ENCODE peak calls at places on chromosomes 5 and 9, in seven cellular contexts. One of them, this sample, is unnamed.

GRCh38 chr5:143213231-143213850 is 190.1 kb downstream of the NR3C1 start:
- DNase-seq in CD8-positive, alpha-beta T cell: no peak
- DNase-seq in cardiac muscle cell: no peak
- DNase-seq in lung: no peak
- DNase-seq in Peyer's patch: no peak
- DNase-seq in aorta: no peak
- DNase-seq in CD8-positive, alpha-beta memory T cell: no peak
- DNase-seq in this sample: no peak

GRCh38 chr9:6495484-6495883 is 82.5 kb downstream of the UHRF2 start:
- DNase-seq in CD8-positive, alpha-beta T cell: no peak
- DNase-seq in cardiac muscle cell: no peak
- DNase-seq in lung: no peak
- DNase-seq in Peyer's patch: no peak
- DNase-seq in aorta: no peak
- DNase-seq in CD8-positive, alpha-beta memory T cell: no peak
- DNase-seq in this sample: no peak

GRCh38 chr9:107816187-107817021 is 326.8 kb upstream of the KLF4 start:
- DNase-seq in CD8-positive, alpha-beta T cell: no peak
- DNase-seq in cardiac muscle cell: no peak
- DNase-seq in lung: no peak
- DNase-seq in Peyer's patch: no peak
- DNase-seq in aorta: no peak
- DNase-seq in CD8-positive, alpha-beta memory T cell: no peak
- DNase-seq in this sample: no peak

GRCh38 chr5:95181650-95182049 is 103.2 kb downstream of the MCTP1 start:
- DNase-seq in CD8-positive, alpha-beta T cell: no peak
- DNase-seq in cardiac muscle cell: no peak
- DNase-seq in lung: no peak
- DNase-seq in Peyer's patch: no peak
- DNase-seq in aorta: no peak
- DNase-seq in CD8-positive, alpha-beta memory T cell: no peak
- DNase-seq in this sample: no peak

GRCh38 chr9:108119530-108120113 is 630.1 kb upstream of the KLF4 start:
- DNase-seq in CD8-positive, alpha-beta T cell: no peak
- DNase-seq in cardiac muscle cell: no peak
- DNase-seq in lung: no peak
- DNase-seq in Peyer's patch: no peak
- DNase-seq in aorta: no peak
- DNase-seq in CD8-positive, alpha-beta memory T cell: no peak
- DNase-seq in this sample: no peak

GRCh38 chr9:88174324-88174723 is 36.0 kb upstream of the SPATA31C2 start:
- DNase-seq in CD8-positive, alpha-beta T cell: no peak
- DNase-seq in cardiac muscle cell: no peak
- DNase-seq in lung: no peak
- DNase-seq in Peyer's patch: no peak
- DNase-seq in aorta: no peak
- DNase-seq in CD8-positive, alpha-beta memory T cell: no peak
- DNase-seq in this sample: no peak

GRCh38 chr5:153863941-153864340 is 174.8 kb downstream of the FAM114A2 start:
- DNase-seq in CD8-positive, alpha-beta T cell: no peak
- DNase-seq in cardiac muscle cell: no peak
- DNase-seq in lung: no peak
- DNase-seq in Peyer's patch: no peak
- DNase-seq in aorta: no peak
- DNase-seq in CD8-positive, alpha-beta memory T cell: no peak
- DNase-seq in this sample: no peak

GRCh38 chr9:124621371-124622328 is 114.5 kb upstream of the NR5A1 start:
- DNase-seq in CD8-positive, alpha-beta T cell: peak; percentile 9
- DNase-seq in cardiac muscle cell: no peak
- DNase-seq in lung: no peak
- DNase-seq in Peyer's patch: no peak
- DNase-seq in aorta: no peak
- DNase-seq in CD8-positive, alpha-beta memory T cell: peak; percentile 5
- DNase-seq in this sample: no peak

GRCh38 chr5:152932631-152933030 is 527.6 kb upstream of the NMUR2 start:
- DNase-seq in CD8-positive, alpha-beta T cell: no peak
- DNase-seq in cardiac muscle cell: no peak
- DNase-seq in lung: no peak
- DNase-seq in Peyer's patch: no peak
- DNase-seq in aorta: no peak
- DNase-seq in CD8-positive, alpha-beta memory T cell: no peak
- DNase-seq in this sample: no peak

GRCh38 chr5:151872701-151873100 is 52.0 kb downstream of the GLRA1 start:
- DNase-seq in CD8-positive, alpha-beta T cell: no peak
- DNase-seq in cardiac muscle cell: no peak
- DNase-seq in lung: no peak
- DNase-seq in Peyer's patch: no peak
- DNase-seq in aorta: no peak
- DNase-seq in CD8-positive, alpha-beta memory T cell: no peak
- DNase-seq in this sample: no peak

GRCh38 chr9:9790216-9790872 is 822.5 kb downstream of the PTPRD start:
- DNase-seq in CD8-positive, alpha-beta T cell: no peak
- DNase-seq in cardiac muscle cell: peak; percentile 64
- DNase-seq in lung: no peak
- DNase-seq in Peyer's patch: no peak
- DNase-seq in aorta: no peak
- DNase-seq in CD8-positive, alpha-beta memory T cell: no peak
- DNase-seq in this sample: no peak

GRCh38 chr9:132806723-132807421 is 71.2 kb downstream of the AK8 start:
- DNase-seq in CD8-positive, alpha-beta T cell: no peak
- DNase-seq in cardiac muscle cell: peak; percentile 42
- DNase-seq in lung: no peak
- DNase-seq in Peyer's patch: no peak
- DNase-seq in aorta: peak; percentile 32
- DNase-seq in CD8-positive, alpha-beta memory T cell: no peak
- DNase-seq in this sample: no peak

GRCh38 chr9:132160802-132161742 is 786 bp upstream of the NTNG2 start:
- DNase-seq in CD8-positive, alpha-beta T cell: peak; percentile 43
- DNase-seq in cardiac muscle cell: no peak
- DNase-seq in lung: no peak
- DNase-seq in Peyer's patch: peak; percentile 51
- DNase-seq in aorta: no peak
- DNase-seq in CD8-positive, alpha-beta memory T cell: peak; percentile 43
- DNase-seq in this sample: peak; percentile 60

GRCh38 chr5:106331415-106331814 is 1339.3 kb downstream of the EFNA5 start:
- DNase-seq in CD8-positive, alpha-beta T cell: no peak
- DNase-seq in cardiac muscle cell: no peak
- DNase-seq in lung: no peak
- DNase-seq in Peyer's patch: no peak
- DNase-seq in aorta: no peak
- DNase-seq in CD8-positive, alpha-beta memory T cell: no peak
- DNase-seq in this sample: no peak

GRCh38 chr9:7983361-7983974 is 183.9 kb upstream of the DMAC1 start:
- DNase-seq in CD8-positive, alpha-beta T cell: no peak
- DNase-seq in cardiac muscle cell: no peak
- DNase-seq in lung: no peak
- DNase-seq in Peyer's patch: no peak
- DNase-seq in aorta: no peak
- DNase-seq in CD8-positive, alpha-beta memory T cell: no peak
- DNase-seq in this sample: no peak

GRCh38 chr9:125844611-125845010 is 97.4 kb downstream of the PBX3 start:
- DNase-seq in CD8-positive, alpha-beta T cell: no peak
- DNase-seq in cardiac muscle cell: no peak
- DNase-seq in lung: no peak
- DNase-seq in Peyer's patch: no peak
- DNase-seq in aorta: no peak
- DNase-seq in CD8-positive, alpha-beta memory T cell: no peak
- DNase-seq in this sample: no peak
- H3K4me1 ChIP-seq in CD8-positive, alpha-beta T cell: no peaks in the 10 kb centered on the region
- H3K4me1 ChIP-seq in cardiac muscle cell: peaks cover 16% of the 10 kb centered on the region
- H3K4me1 ChIP-seq in lung: peaks cover 2% of the 10 kb centered on the region
- H3K4me1 ChIP-seq in Peyer's patch: no peaks in the 10 kb centered on the region
- H3K4me1 ChIP-seq in aorta: no peaks in the 10 kb centered on the region
- H3K4me1 ChIP-seq in CD8-positive, alpha-beta memory T cell: no peaks in the 10 kb centered on the region
- H3K4me1 ChIP-seq in this sample: no peaks in the 10 kb centered on the region

GRCh38 chr9:127123239-127123935 is 952 bp upstream of the ANGPTL2 start:
- DNase-seq in CD8-positive, alpha-beta T cell: no peak
- DNase-seq in cardiac muscle cell: no peak
- DNase-seq in lung: no peak
- DNase-seq in Peyer's patch: no peak
- DNase-seq in aorta: no peak
- DNase-seq in CD8-positive, alpha-beta memory T cell: no peak
- DNase-seq in this sample: no peak
- H3K4me3 ChIP-seq in CD8-positive, alpha-beta T cell: no peak overlapping the region
- H3K4me3 ChIP-seq in cardiac muscle cell: peak overlapping the region; percentile 18
- H3K4me3 ChIP-seq in lung: no peak overlapping the region
- H3K4me3 ChIP-seq in Peyer's patch: peak overlapping the region; percentile 48
- H3K4me3 ChIP-seq in aorta: no peak overlapping the region
- H3K4me3 ChIP-seq in CD8-positive, alpha-beta memory T cell: no peak overlapping the region
- H3K4me3 ChIP-seq in this sample: no peak overlapping the region

GRCh38 chr5:79982136-79982535 is 8.9 kb downstream of the MTX3 start:
- DNase-seq in CD8-positive, alpha-beta T cell: no peak
- DNase-seq in cardiac muscle cell: no peak
- DNase-seq in lung: no peak
- DNase-seq in Peyer's patch: no peak
- DNase-seq in aorta: no peak
- DNase-seq in CD8-positive, alpha-beta memory T cell: no peak
- DNase-seq in this sample: no peak

GRCh38 chr5:79986260-79986659 is 4.8 kb downstream of the MTX3 start:
- DNase-seq in CD8-positive, alpha-beta T cell: no peak
- DNase-seq in cardiac muscle cell: no peak
- DNase-seq in lung: no peak
- DNase-seq in Peyer's patch: no peak
- DNase-seq in aorta: no peak
- DNase-seq in CD8-positive, alpha-beta memory T cell: no peak
- DNase-seq in this sample: no peak

GRCh38 chr5:79984363-79984762 is 6.7 kb downstream of the MTX3 start:
- DNase-seq in CD8-positive, alpha-beta T cell: no peak
- DNase-seq in cardiac muscle cell: no peak
- DNase-seq in lung: no peak
- DNase-seq in Peyer's patch: no peak
- DNase-seq in aorta: no peak
- DNase-seq in CD8-positive, alpha-beta memory T cell: no peak
- DNase-seq in this sample: no peak

GRCh38 chr5:79985288-79985687 is 5.8 kb downstream of the MTX3 start:
- DNase-seq in CD8-positive, alpha-beta T cell: no peak
- DNase-seq in cardiac muscle cell: no peak
- DNase-seq in lung: no peak
- DNase-seq in Peyer's patch: no peak
- DNase-seq in aorta: no peak
- DNase-seq in CD8-positive, alpha-beta memory T cell: no peak
- DNase-seq in this sample: no peak

DNA sequence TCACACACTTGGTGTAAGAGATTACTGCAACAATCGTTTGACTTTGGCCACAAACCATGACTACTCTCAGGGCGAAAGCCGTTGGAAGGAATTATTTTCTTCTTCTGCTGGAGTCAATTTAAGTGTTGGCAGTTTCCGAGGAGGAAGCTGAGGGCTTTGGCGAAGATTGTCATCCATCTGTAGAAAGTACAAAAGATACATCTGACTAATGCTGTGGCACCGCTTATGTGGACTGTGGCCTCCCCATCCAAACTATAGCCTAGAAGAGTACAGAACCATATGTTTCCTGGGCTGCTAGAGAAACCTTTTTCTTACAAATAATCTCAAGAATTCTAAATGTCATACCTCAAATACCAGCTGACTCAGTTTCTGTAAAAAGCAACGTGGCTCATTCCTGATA is 7.4 kb downstream of the MTX3 start:
- DNase-seq in CD8-positive, alpha-beta T cell: no peak
- DNase-seq in cardiac muscle cell: no peak
- DNase-seq in lung: no peak
- DNase-seq in Peyer's patch: no peak
- DNase-seq in aorta: no peak
- DNase-seq in CD8-positive, alpha-beta memory T cell: no peak
- DNase-seq in this sample: no peak
- H3K36me3 ChIP-seq in CD8-positive, alpha-beta T cell: peaks cover 13% of the 10 kb centered on the region
- H3K36me3 ChIP-seq in cardiac muscle cell: peaks cover 41% of the 10 kb centered on the region
- H3K36me3 ChIP-seq in lung: peaks cover 21% of the 10 kb centered on the region
- H3K36me3 ChIP-seq in Peyer's patch: no peaks in the 10 kb centered on the region
- H3K36me3 ChIP-seq in aorta: peaks cover 2% of the 10 kb centered on the region
- H3K36me3 ChIP-seq in CD8-positive, alpha-beta memory T cell: peaks cover 33% of the 10 kb centered on the region
- H3K36me3 ChIP-seq in this sample: peaks cover 69% of the 10 kb centered on the region

GRCh38 chr5:6280425-6281100 is 97.8 kb downstream of the MED10 start:
- DNase-seq in CD8-positive, alpha-beta T cell: no peak
- DNase-seq in cardiac muscle cell: no peak
- DNase-seq in lung: no peak
- DNase-seq in Peyer's patch: no peak
- DNase-seq in aorta: no peak
- DNase-seq in CD8-positive, alpha-beta memory T cell: no peak
- DNase-seq in this sample: no peak
- H3K4me1 ChIP-seq in CD8-positive, alpha-beta T cell: no peaks in the 10 kb centered on the region
- H3K4me1 ChIP-seq in cardiac muscle cell: no peaks in the 10 kb centered on the region
- H3K4me1 ChIP-seq in lung: no peaks in the 10 kb centered on the region
- H3K4me1 ChIP-seq in Peyer's patch: no peaks in the 10 kb centered on the region
- H3K4me1 ChIP-seq in aorta: no peaks in the 10 kb centered on the region
- H3K4me1 ChIP-seq in CD8-positive, alpha-beta memory T cell: no peaks in the 10 kb centered on the region
- H3K4me1 ChIP-seq in this sample: no peaks in the 10 kb centered on the region

GRCh38 chr9:127578952-127579853 is 32.9 kb upstream of the STXBP1 start:
- DNase-seq in CD8-positive, alpha-beta T cell: peak; percentile 71
- DNase-seq in cardiac muscle cell: no peak
- DNase-seq in lung: peak; percentile 91
- DNase-seq in Peyer's patch: peak; percentile 43
- DNase-seq in aorta: peak; percentile 98
- DNase-seq in CD8-positive, alpha-beta memory T cell: peak; percentile 49
- DNase-seq in this sample: peak; percentile 24
- H3K4me3 ChIP-seq in CD8-positive, alpha-beta T cell: no peak overlapping the region
- H3K4me3 ChIP-seq in cardiac muscle cell: no peak overlapping the region
- H3K4me3 ChIP-seq in lung: peak overlapping the region; percentile 1
- H3K4me3 ChIP-seq in Peyer's patch: peak overlapping the region; percentile 16
- H3K4me3 ChIP-seq in aorta: no peak overlapping the region
- H3K4me3 ChIP-seq in CD8-positive, alpha-beta memory T cell: no peak overlapping the region
- H3K4me3 ChIP-seq in this sample: no peak overlapping the region

DNA sequence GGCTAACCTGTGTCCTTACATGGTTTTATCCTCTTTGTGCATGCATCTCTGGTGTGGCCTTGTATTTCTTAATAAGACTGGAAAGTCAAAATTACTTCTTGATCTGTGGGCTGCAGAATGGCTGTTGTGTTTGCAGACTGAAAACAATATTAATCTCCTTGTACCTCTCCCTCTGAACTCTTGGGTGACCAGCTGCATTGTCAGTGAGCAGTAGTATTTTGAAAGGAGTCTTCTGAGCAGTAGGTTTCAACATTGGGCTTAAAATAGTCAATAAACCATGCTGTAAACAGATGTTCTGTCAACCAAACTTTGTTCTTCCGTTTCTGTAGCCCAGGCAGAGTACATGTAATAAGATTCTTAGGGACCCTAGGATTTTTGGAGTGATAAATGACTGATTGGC is 26.7 kb upstream of the NIM1K start:
- DNase-seq in CD8-positive, alpha-beta T cell: no peak
- DNase-seq in cardiac muscle cell: no peak
- DNase-seq in lung: no peak
- DNase-seq in Peyer's patch: no peak
- DNase-seq in aorta: no peak
- DNase-seq in CD8-positive, alpha-beta memory T cell: no peak
- DNase-seq in this sample: no peak
- H3K36me3 ChIP-seq in CD8-positive, alpha-beta T cell: peaks cover 17% of the 10 kb centered on the region
- H3K36me3 ChIP-seq in cardiac muscle cell: peaks cover 17% of the 10 kb centered on the region
- H3K36me3 ChIP-seq in lung: peaks cover 24% of the 10 kb centered on the region
- H3K36me3 ChIP-seq in Peyer's patch: no peaks in the 10 kb centered on the region
- H3K36me3 ChIP-seq in aorta: peaks cover 10% of the 10 kb centered on the region
- H3K36me3 ChIP-seq in CD8-positive, alpha-beta memory T cell: peaks cover 16% of the 10 kb centered on the region
- H3K36me3 ChIP-seq in this sample: peaks cover 48% of the 10 kb centered on the region

DNA sequence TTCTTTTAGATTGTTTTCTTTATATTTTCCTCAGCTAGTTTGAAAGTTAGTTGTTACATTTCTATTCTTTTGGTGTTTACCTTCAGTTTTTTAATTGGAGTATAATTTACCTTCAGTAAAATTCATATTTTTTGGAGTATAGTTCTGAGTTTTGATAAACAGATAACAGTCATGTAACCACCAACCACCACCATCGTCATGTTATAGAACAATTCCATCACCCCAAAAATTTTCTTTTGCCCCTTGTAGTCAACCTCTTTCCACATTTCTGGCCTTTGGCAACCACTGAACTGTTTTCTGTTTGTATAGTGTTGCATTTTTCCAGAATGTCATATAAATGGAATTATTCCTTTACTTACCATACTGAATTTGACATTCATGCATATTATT is 6.8 kb downstream of the RMI1 start:
- DNase-seq in CD8-positive, alpha-beta T cell: no peak
- DNase-seq in cardiac muscle cell: no peak
- DNase-seq in lung: no peak
- DNase-seq in Peyer's patch: no peak
- DNase-seq in aorta: no peak
- DNase-seq in CD8-positive, alpha-beta memory T cell: no peak
- DNase-seq in this sample: no peak
- H3K4me1 ChIP-seq in CD8-positive, alpha-beta T cell: no peaks in the 10 kb centered on the region
- H3K4me1 ChIP-seq in cardiac muscle cell: peaks cover 2% of the 10 kb centered on the region
- H3K4me1 ChIP-seq in lung: peaks cover 3% of the 10 kb centered on the region
- H3K4me1 ChIP-seq in Peyer's patch: no peaks in the 10 kb centered on the region
- H3K4me1 ChIP-seq in aorta: no peaks in the 10 kb centered on the region
- H3K4me1 ChIP-seq in CD8-positive, alpha-beta memory T cell: peaks cover 7% of the 10 kb centered on the region
- H3K4me1 ChIP-seq in this sample: peaks cover 4% of the 10 kb centered on the region

This sample was measured in CD4-positive, CD25-positive, alpha-beta regulatory T cell.